ENCODE peak calls at places on chromosomes 16 and 17, in ten cellular contexts. One of them, this sample, is unnamed.
A peak's percentile ranks its signal among the peaks of the same experiment; 100 is the strongest.

GRCh38 chr17:8012045-8012580 is 9.7 kb downstream of the GUCY2D start:
- DNase-seq in CD4-positive, alpha-beta T cell: no peak
- DNase-seq in epithelial cell of esophagus: no peak
- DNase-seq in ovary: no peak
- DNase-seq in fibroblast of mammary gland: no peak
- DNase-seq in WTC11: no peak
- DNase-seq in thoracic aorta: no peak
- DNase-seq in CD8-positive, alpha-beta T cell: no peak
- DNase-seq in A673: no peak
- DNase-seq in neural progenitor cell: no peak
- DNase-seq in this sample: no peak

GRCh38 chr17:38746893-38747384 is 1.2 kb downstream of the PCGF2 start:
- DNase-seq in CD4-positive, alpha-beta T cell: no peak
- DNase-seq in epithelial cell of esophagus: no peak
- DNase-seq in ovary: peak; percentile 42
- DNase-seq in fibroblast of mammary gland: no peak
- DNase-seq in WTC11: no peak
- DNase-seq in thoracic aorta: no peak
- DNase-seq in CD8-positive, alpha-beta T cell: no peak
- DNase-seq in A673: no peak
- DNase-seq in neural progenitor cell: no peak
- DNase-seq in this sample: peak; percentile 43

GRCh38 chr16:85259831-85260165 is 147.5 kb upstream of the CIBAR2 start:
- DNase-seq in CD4-positive, alpha-beta T cell: no peak
- DNase-seq in epithelial cell of esophagus: no peak
- DNase-seq in ovary: no peak
- DNase-seq in fibroblast of mammary gland: no peak
- DNase-seq in WTC11: no peak
- DNase-seq in thoracic aorta: no peak
- DNase-seq in CD8-positive, alpha-beta T cell: no peak
- DNase-seq in A673: no peak
- DNase-seq in neural progenitor cell: peak; percentile 67
- DNase-seq in this sample: peak; percentile 72

GRCh38 chr17:68094481-68095078 is 59.0 kb downstream of the KPNA2 start:
- DNase-seq in CD4-positive, alpha-beta T cell: no peak
- DNase-seq in epithelial cell of esophagus: no peak
- DNase-seq in ovary: no peak
- DNase-seq in fibroblast of mammary gland: no peak
- DNase-seq in WTC11: no peak
- DNase-seq in thoracic aorta: no peak
- DNase-seq in CD8-positive, alpha-beta T cell: no peak
- DNase-seq in A673: no peak
- DNase-seq in neural progenitor cell: no peak
- DNase-seq in this sample: no peak

GRCh38 chr17:69967910-69968411 is 107.1 kb upstream of the KCNJ16 start:
- DNase-seq in CD4-positive, alpha-beta T cell: no peak
- DNase-seq in epithelial cell of esophagus: no peak
- DNase-seq in ovary: no peak
- DNase-seq in fibroblast of mammary gland: peak; percentile 90
- DNase-seq in WTC11: no peak
- DNase-seq in thoracic aorta: no peak
- DNase-seq in CD8-positive, alpha-beta T cell: no peak
- DNase-seq in A673: no peak
- DNase-seq in neural progenitor cell: no peak
- DNase-seq in this sample: no peak

GRCh38 chr16:46789499-46790414 is 41.2 kb downstream of the C16orf87 start:
- DNase-seq in CD4-positive, alpha-beta T cell: peak; percentile 68
- DNase-seq in epithelial cell of esophagus: peak; percentile 77
- DNase-seq in ovary: peak; percentile 77
- DNase-seq in fibroblast of mammary gland: peak; percentile 64
- DNase-seq in WTC11: peak; percentile 86
- DNase-seq in thoracic aorta: peak; percentile 19
- DNase-seq in CD8-positive, alpha-beta T cell: peak; percentile 71
- DNase-seq in A673: peak; percentile 70
- DNase-seq in neural progenitor cell: peak; percentile 80
- DNase-seq in this sample: peak; percentile 75

GRCh38 chr16:31455601-31456314 is 3.5 kb upstream of the ARMC5 start:
- DNase-seq in CD4-positive, alpha-beta T cell: no peak
- DNase-seq in epithelial cell of esophagus: peak; percentile 32
- DNase-seq in ovary: no peak
- DNase-seq in fibroblast of mammary gland: peak; percentile 36
- DNase-seq in WTC11: peak; percentile 54
- DNase-seq in thoracic aorta: no peak
- DNase-seq in CD8-positive, alpha-beta T cell: no peak
- DNase-seq in A673: peak; percentile 38
- DNase-seq in neural progenitor cell: peak; percentile 51
- DNase-seq in this sample: no peak

GRCh38 chr16:722835-723633 is 2.1 kb downstream of the ANTKMT start:
- DNase-seq in CD4-positive, alpha-beta T cell: no peak
- DNase-seq in epithelial cell of esophagus: no peak
- DNase-seq in ovary: no peak
- DNase-seq in fibroblast of mammary gland: no peak
- DNase-seq in WTC11: no peak
- DNase-seq in thoracic aorta: no peak
- DNase-seq in CD8-positive, alpha-beta T cell: no peak
- DNase-seq in A673: no peak
- DNase-seq in neural progenitor cell: no peak
- DNase-seq in this sample: no peak

GRCh38 chr17:42118545-42118944 is 2.6 kb downstream of the KAT2A start:
- DNase-seq in CD4-positive, alpha-beta T cell: peak; percentile 30
- DNase-seq in epithelial cell of esophagus: peak; percentile 57
- DNase-seq in ovary: no peak
- DNase-seq in fibroblast of mammary gland: peak; percentile 35
- DNase-seq in WTC11: peak; percentile 62
- DNase-seq in thoracic aorta: no peak
- DNase-seq in CD8-positive, alpha-beta T cell: no peak
- DNase-seq in A673: peak; percentile 15
- DNase-seq in neural progenitor cell: peak; percentile 44
- DNase-seq in this sample: peak; percentile 48

GRCh38 chr16:73053379-73054130 is 5.6 kb upstream of the ZFHX3 start:
- DNase-seq in CD4-positive, alpha-beta T cell: no peak
- DNase-seq in epithelial cell of esophagus: peak; percentile 71
- DNase-seq in ovary: no peak
- DNase-seq in fibroblast of mammary gland: no peak
- DNase-seq in WTC11: no peak
- DNase-seq in thoracic aorta: no peak
- DNase-seq in CD8-positive, alpha-beta T cell: no peak
- DNase-seq in A673: peak; percentile 73
- DNase-seq in neural progenitor cell: no peak
- DNase-seq in this sample: no peak

DNA sequence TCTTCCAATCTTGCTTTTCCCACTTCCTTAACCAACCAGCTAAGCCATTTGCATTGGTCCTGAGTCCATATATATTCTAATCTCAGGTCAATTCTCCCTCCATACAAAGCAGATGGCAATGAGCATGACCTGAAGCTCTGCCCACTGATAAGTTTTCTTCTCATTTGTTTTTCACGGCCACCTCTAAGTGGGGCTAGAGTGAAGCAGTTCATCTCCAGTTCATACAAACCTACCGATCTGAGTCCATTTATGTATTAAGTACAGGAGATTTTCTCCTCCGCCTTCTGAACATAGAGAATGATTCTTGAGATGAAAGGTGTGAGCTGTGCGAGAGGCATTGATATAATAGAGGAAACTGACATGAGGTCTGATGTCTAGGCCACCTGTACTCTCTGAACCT is 330.0 kb downstream of the PMP22 start:
- DNase-seq in CD4-positive, alpha-beta T cell: no peak
- DNase-seq in epithelial cell of esophagus: no peak
- DNase-seq in ovary: no peak
- DNase-seq in fibroblast of mammary gland: peak; percentile 13
- DNase-seq in WTC11: no peak
- DNase-seq in thoracic aorta: no peak
- DNase-seq in CD8-positive, alpha-beta T cell: no peak
- DNase-seq in A673: no peak
- DNase-seq in neural progenitor cell: no peak
- DNase-seq in this sample: no peak
- TF ChIP-seq CTCF in CD4-positive, alpha-beta T cell: no peak
- TF ChIP-seq CTCF in epithelial cell of esophagus: no peak
- TF ChIP-seq CTCF in ovary: no peak
- TF ChIP-seq CTCF in fibroblast of mammary gland: peak; percentile 1
- TF ChIP-seq CTCF in WTC11: no peak
- TF ChIP-seq CTCF in thoracic aorta: no peak
- TF ChIP-seq CTCF in CD8-positive, alpha-beta T cell: no peak
- TF ChIP-seq CTCF in A673: no peak
- TF ChIP-seq CTCF in neural progenitor cell: no peak
- TF ChIP-seq CTCF in this sample: no peak

GRCh38 chr16:51125992-51126391 is 25.1 kb downstream of the SALL1 start:
- DNase-seq in CD4-positive, alpha-beta T cell: no peak
- DNase-seq in epithelial cell of esophagus: no peak
- DNase-seq in ovary: no peak
- DNase-seq in fibroblast of mammary gland: no peak
- DNase-seq in WTC11: peak; percentile 34
- DNase-seq in thoracic aorta: no peak
- DNase-seq in CD8-positive, alpha-beta T cell: no peak
- DNase-seq in A673: no peak
- DNase-seq in neural progenitor cell: no peak
- DNase-seq in this sample: no peak
- TF ChIP-seq CTCF in CD4-positive, alpha-beta T cell: no peak
- TF ChIP-seq CTCF in epithelial cell of esophagus: no peak
- TF ChIP-seq CTCF in ovary: no peak
- TF ChIP-seq CTCF in fibroblast of mammary gland: no peak
- TF ChIP-seq CTCF in WTC11: no peak
- TF ChIP-seq CTCF in thoracic aorta: no peak
- TF ChIP-seq CTCF in CD8-positive, alpha-beta T cell: no peak
- TF ChIP-seq CTCF in A673: no peak
- TF ChIP-seq CTCF in neural progenitor cell: peak; percentile 43
- TF ChIP-seq CTCF in this sample: peak; percentile 23

GRCh38 chr17:78415821-78416301 is 37.4 kb downstream of the PGS1 start:
- DNase-seq in CD4-positive, alpha-beta T cell: no peak
- DNase-seq in epithelial cell of esophagus: no peak
- DNase-seq in ovary: no peak
- DNase-seq in fibroblast of mammary gland: no peak
- DNase-seq in WTC11: no peak
- DNase-seq in thoracic aorta: no peak
- DNase-seq in CD8-positive, alpha-beta T cell: no peak
- DNase-seq in A673: no peak
- DNase-seq in neural progenitor cell: no peak
- DNase-seq in this sample: no peak

GRCh38 chr17:78409191-78409621 is 30.8 kb downstream of the PGS1 start:
- DNase-seq in CD4-positive, alpha-beta T cell: no peak
- DNase-seq in epithelial cell of esophagus: no peak
- DNase-seq in ovary: no peak
- DNase-seq in fibroblast of mammary gland: no peak
- DNase-seq in WTC11: no peak
- DNase-seq in thoracic aorta: no peak
- DNase-seq in CD8-positive, alpha-beta T cell: no peak
- DNase-seq in A673: no peak
- DNase-seq in neural progenitor cell: no peak
- DNase-seq in this sample: no peak

GRCh38 chr17:78411241-78411855 is 32.9 kb downstream of the PGS1 start:
- DNase-seq in CD4-positive, alpha-beta T cell: no peak
- DNase-seq in epithelial cell of esophagus: no peak
- DNase-seq in ovary: no peak
- DNase-seq in fibroblast of mammary gland: no peak
- DNase-seq in WTC11: no peak
- DNase-seq in thoracic aorta: no peak
- DNase-seq in CD8-positive, alpha-beta T cell: no peak
- DNase-seq in A673: no peak
- DNase-seq in neural progenitor cell: no peak
- DNase-seq in this sample: no peak

GRCh38 chr17:78414178-78415162 is 36.0 kb downstream of the PGS1 start:
- DNase-seq in CD4-positive, alpha-beta T cell: peak; percentile 38
- DNase-seq in epithelial cell of esophagus: no peak
- DNase-seq in ovary: no peak
- DNase-seq in fibroblast of mammary gland: no peak
- DNase-seq in WTC11: no peak
- DNase-seq in thoracic aorta: no peak
- DNase-seq in CD8-positive, alpha-beta T cell: peak; percentile 29
- DNase-seq in A673: no peak
- DNase-seq in neural progenitor cell: no peak
- DNase-seq in this sample: no peak

DNA sequence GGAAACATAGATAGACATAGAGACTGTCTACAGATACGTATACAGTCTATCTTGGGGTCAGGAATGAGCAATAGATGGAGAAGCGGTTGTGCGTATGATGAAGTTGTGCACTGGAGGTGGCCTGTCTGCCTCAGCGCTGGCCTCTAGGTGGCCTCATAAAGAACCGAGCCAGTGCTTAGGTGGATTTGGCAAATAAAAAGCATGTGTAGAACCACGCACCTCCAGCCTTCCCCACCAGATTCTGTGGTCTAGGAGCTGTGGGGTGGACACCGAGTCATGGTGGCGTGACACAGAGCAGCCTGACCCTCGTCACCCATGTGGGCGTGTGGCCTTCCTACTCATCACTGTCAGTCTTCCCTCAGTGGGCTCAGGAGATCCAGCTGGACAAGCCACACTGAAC is 34.0 kb downstream of the PGS1 start:
- DNase-seq in CD4-positive, alpha-beta T cell: no peak
- DNase-seq in epithelial cell of esophagus: no peak
- DNase-seq in ovary: no peak
- DNase-seq in fibroblast of mammary gland: peak; percentile 49
- DNase-seq in WTC11: no peak
- DNase-seq in thoracic aorta: no peak
- DNase-seq in CD8-positive, alpha-beta T cell: no peak
- DNase-seq in A673: no peak
- DNase-seq in neural progenitor cell: peak; percentile 31
- DNase-seq in this sample: peak; percentile 41
- TF ChIP-seq CTCF in CD4-positive, alpha-beta T cell: peak; percentile 38
- TF ChIP-seq CTCF in epithelial cell of esophagus: peak; percentile 49
- TF ChIP-seq CTCF in ovary: no peak
- TF ChIP-seq CTCF in fibroblast of mammary gland: peak; percentile 49
- TF ChIP-seq CTCF in WTC11: no peak
- TF ChIP-seq CTCF in thoracic aorta: no peak
- TF ChIP-seq CTCF in CD8-positive, alpha-beta T cell: peak; percentile 23
- TF ChIP-seq CTCF in A673: peak; percentile 50
- TF ChIP-seq CTCF in neural progenitor cell: peak; percentile 51
- TF ChIP-seq CTCF in this sample: peak; percentile 65

DNA sequence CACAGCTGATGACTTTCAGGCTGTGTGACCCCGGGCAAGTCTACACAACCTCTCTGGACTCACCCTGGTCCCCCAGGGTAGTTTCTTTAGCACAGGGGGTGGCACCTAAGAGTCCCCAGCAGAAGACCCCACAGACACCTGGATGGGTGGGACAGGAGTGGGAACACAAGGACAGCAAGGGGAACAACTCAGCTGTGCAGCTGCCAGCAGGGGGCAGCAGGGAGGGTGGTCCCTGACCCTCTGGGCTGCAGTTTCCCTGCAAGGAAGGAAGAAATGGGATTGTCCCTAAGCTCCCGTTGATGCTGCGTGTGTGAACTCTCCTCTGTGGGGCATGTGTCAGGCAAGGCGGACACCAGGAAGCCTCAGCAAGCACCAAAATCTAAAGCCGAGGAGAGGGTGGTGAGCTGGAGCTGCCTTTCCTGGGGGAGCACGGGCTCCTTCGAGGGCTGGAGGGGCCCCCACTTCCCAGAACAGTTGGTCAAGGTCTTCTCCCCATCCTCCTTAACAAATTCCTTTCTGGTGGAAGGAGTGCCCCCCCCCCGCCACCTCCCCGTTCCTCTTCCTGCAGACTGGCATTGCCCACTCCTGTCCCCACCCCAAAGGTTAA is 24.1 kb upstream of the CDH5 start:
- DNase-seq in CD4-positive, alpha-beta T cell: peak; percentile 11
- DNase-seq in epithelial cell of esophagus: no peak
- DNase-seq in ovary: no peak
- DNase-seq in fibroblast of mammary gland: peak; percentile 16
- DNase-seq in WTC11: peak; percentile 73
- DNase-seq in thoracic aorta: no peak
- DNase-seq in CD8-positive, alpha-beta T cell: no peak
- DNase-seq in A673: peak; percentile 61
- DNase-seq in neural progenitor cell: peak; percentile 79
- DNase-seq in this sample: peak; percentile 86
- TF ChIP-seq CTCF in CD4-positive, alpha-beta T cell: peak; percentile 31
- TF ChIP-seq CTCF in epithelial cell of esophagus: peak; percentile 62
- TF ChIP-seq CTCF in ovary: no peak
- TF ChIP-seq CTCF in fibroblast of mammary gland: peak; percentile 74
- TF ChIP-seq CTCF in WTC11: peak; percentile 77
- TF ChIP-seq CTCF in thoracic aorta: peak; percentile 26
- TF ChIP-seq CTCF in CD8-positive, alpha-beta T cell: peak; percentile 33
- TF ChIP-seq CTCF in A673: peak; percentile 82
- TF ChIP-seq CTCF in neural progenitor cell: peak; percentile 86
- TF ChIP-seq CTCF in this sample: peak; percentile 89

This sample was measured in glutamatergic neuron.